ENCODE peak calls at places on chromosomes 12 and 14, in ten cellular contexts. Q is fibroblast of pulmonary artery, E is sigmoid colon, M is brain microvascular endothelial cell, U is fibroblast of mammary gland, D is A549, T is glutamatergic neuron, W is progenitor cell of endocrine pancreas, I is endothelial cell, V is fibroblast of lung. G is an unnamed sample.

GRCh38 chr12:34124608-34125007 is 102.3 kb downstream of the ALG10 start:
- DNase-seq in U (no peak), E (no peak), T (no peak), I (no peak), M (no peak), W (no peak), Q (no peak), D (no peak), V (no peak), G (no peak)

GRCh38 chr12:107033758-107034739 is 47.1 kb upstream of the MTERF2 start:
- DNase-seq in T (no peak), U (peak; percentile 37), W (no peak), Q (peak; percentile 17), M (no peak), E (no peak), V (peak; percentile 9), D (no peak), I (no peak), G (no peak)

GRCh38 chr12:89225401-89225800 is 126.9 kb downstream of the DUSP6 start:
- DNase-seq in I (no peak), M (peak; percentile 45), W (no peak), E (no peak), U (peak; percentile 90), V (peak; percentile 81), T (no peak), Q (peak; percentile 71), D (peak; percentile 9), G (no peak)

GRCh38 chr14:53391156-53391555 is 238.0 kb upstream of the DDHD1 start:
- DNase-seq in T (no peak), Q (peak; percentile 59), W (no peak), I (no peak), M (peak; percentile 47), D (no peak), V (peak; percentile 90), U (peak; percentile 93), E (no peak), G (no peak)

GRCh38 chr12:117189725-117190209 is 503 bp downstream of the FBXO21 start:
- DNase-seq in E (peak; percentile 71), T (peak; percentile 68), D (peak; percentile 41), V (peak; percentile 35), M (peak; percentile 33), Q (peak; percentile 27), U (peak; percentile 35), I (peak; percentile 42), W (peak; percentile 34), G (peak; percentile 19)

GRCh38 chr12:75550906-75551305 is 39.5 kb upstream of the KRR1 start:
- DNase-seq in M (no peak), T (no peak), U (no peak), I (no peak), D (no peak), Q (peak; percentile 52), V (peak; percentile 65), W (no peak), E (no peak), G (no peak)

GRCh38 chr12:78081590-78082314 is 251.1 kb downstream of the NAV3 start:
- DNase-seq in V (no peak), I (no peak), T (no peak), W (no peak), D (no peak), Q (no peak), M (no peak), U (no peak), E (no peak), G (no peak)

GRCh38 chr12:15152864-15153263 is 68.4 kb downstream of the RERG start:
- DNase-seq in E (no peak), D (peak; percentile 48), I (no peak), T (no peak), U (peak; percentile 88), M (no peak), W (no peak), V (peak; percentile 89), Q (peak; percentile 60), G (no peak)

GRCh38 chr12:69007166-69007857 is 74.3 kb upstream of the CPM start:
- DNase-seq in E (no peak), Q (peak; percentile 75), D (peak; percentile 19), T (no peak), W (no peak), I (no peak), M (peak; percentile 63), V (peak; percentile 83), U (peak; percentile 94), G (no peak)

GRCh38 chr12:13288937-13289643 is 92.6 kb downstream of the EMP1 start:
- DNase-seq in D (no peak), V (no peak), M (no peak), E (no peak), I (no peak), T (no peak), U (no peak), Q (no peak), W (no peak), G (no peak)

GRCh38 chr14:103110681-103111296 is 12.5 kb upstream of the TNFAIP2 start:
- DNase-seq in D (no peak), T (no peak), W (no peak), Q (no peak), U (no peak), M (no peak), V (peak; percentile 52), I (no peak), E (no peak), G (no peak)

GRCh38 chr12:49891476-49891875 is 12.2 kb downstream of the FAIM2 start:
- DNase-seq in W (no peak), U (no peak), Q (no peak), M (no peak), E (peak; percentile 25), D (no peak), T (no peak), I (no peak), V (no peak), G (no peak)

GRCh38 chr14:60349663-60350365 is 100.8 kb downstream of the PPM1A start:
- DNase-seq in U (peak; percentile 65), E (no peak), T (peak; percentile 24), M (peak; percentile 39), V (peak; percentile 34), W (no peak), D (peak; percentile 58), I (peak; percentile 30), Q (peak; percentile 65), G (no peak)

GRCh38 chr14:104893435-104894207 is 28.6 kb downstream of the CEP170B start:
- DNase-seq in V (no peak), W (no peak), I (peak; percentile 3), Q (no peak), T (peak; percentile 19), E (peak; percentile 59), M (no peak), U (no peak), D (no peak), G (no peak)

GRCh38 chr12:67623259-67623658 is 25.3 kb upstream of the DYRK2 start:
- DNase-seq in U (no peak), V (no peak), Q (no peak), M (no peak), E (no peak), W (no peak), D (no peak), I (no peak), T (no peak), G (no peak)

DNA sequence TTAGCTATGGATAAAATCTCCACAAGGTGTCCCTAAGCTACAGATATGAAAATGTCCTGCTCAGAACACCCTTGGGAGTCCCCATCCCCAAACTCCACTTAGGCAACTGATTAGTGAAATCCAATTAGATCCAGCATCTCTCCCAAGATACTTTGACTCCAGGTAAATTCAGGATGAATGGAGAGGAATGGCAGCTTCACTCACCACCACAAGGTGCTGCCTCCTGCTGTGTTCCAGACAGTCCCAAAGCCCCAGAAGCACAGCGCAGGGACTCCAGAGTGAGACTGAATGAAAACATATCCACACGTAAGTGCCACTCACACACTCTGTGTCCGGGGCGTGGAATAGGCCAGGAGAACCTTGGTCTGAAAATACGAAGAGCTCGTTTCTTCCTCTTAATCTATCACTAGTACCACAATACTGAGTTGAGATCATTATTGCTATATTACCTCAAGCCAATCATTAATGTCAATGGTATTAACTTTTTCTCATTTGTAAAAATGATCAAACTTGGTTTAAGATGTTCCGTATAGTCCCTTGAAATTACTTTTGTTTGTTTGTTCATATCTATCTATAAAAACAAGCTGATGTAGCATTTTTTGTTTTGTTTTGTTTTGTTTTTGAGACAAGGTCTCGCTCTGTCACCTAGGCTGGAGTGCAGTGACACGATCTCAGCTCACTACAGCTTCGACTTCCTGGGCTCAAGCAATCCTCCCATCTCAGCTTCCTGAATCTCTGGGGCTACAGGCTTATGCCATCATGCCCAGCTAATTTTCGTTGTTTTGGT is 70.0 kb upstream of the BICD1 start:
- DNase-seq in M (no peak), W (no peak), I (no peak), T (peak; percentile 18), D (peak; percentile 23), U (no peak), Q (no peak), V (no peak), E (no peak), G (no peak)
- TF ChIP-seq CTCF in M (no peak), W (peak; percentile 31), I (no peak), T (no peak), D (peak; percentile 15), U (no peak), Q (no peak), V (no peak), E (no peak), G (peak; percentile 14)

DNA sequence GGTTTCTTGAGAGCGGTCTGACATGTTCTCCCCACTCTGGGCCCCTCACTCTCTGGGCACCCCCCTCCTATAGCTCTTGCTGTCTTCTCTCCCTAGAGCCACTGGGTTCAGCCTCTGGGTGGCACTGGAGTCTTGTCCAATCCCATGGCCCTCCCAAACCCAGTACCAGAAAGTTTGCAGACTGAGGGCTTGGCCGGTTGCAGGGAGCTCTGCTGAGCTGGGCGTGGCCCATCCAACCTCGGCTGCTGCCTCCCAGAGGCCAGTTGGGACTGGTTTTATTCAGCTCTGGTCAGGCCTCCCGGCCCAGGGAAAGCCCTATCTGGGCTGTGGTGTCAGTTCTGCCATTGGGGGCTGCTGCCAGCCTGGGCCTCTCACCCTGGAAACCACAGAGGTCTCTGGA is 37.9 kb downstream of the ISCA2 start:
- DNase-seq in W (no peak), Q (peak; percentile 65), T (no peak), D (peak; percentile 58), E (no peak), I (no peak), V (peak; percentile 31), M (peak; percentile 15), U (peak; percentile 58), G (no peak)
- TF ChIP-seq CTCF in W (no peak), Q (peak; percentile 33), T (no peak), D (no peak), E (no peak), I (no peak), V (peak; percentile 19), M (peak; percentile 30), U (peak; percentile 4), G (no peak)

DNA sequence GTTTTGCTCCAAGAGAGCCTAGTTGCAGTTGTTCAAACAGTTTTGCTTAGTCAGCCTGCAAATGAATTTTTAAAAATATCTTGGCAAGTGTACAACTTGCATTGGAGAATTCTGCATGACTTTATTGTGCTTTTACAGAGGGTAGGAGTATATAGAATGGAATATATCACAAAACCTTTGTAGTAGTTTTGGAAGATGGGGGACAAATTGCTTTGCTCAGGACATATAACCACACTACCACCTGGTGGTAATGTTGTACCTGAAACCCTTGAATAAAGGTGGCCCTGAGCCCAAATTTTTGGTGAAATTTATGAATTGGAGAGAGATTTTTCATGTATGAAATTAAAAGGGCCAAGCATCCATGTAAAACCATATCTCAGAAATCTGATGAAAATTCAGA is 645.2 kb downstream of the MED13L start:
- DNase-seq in Q (peak; percentile 49), V (no peak), E (no peak), U (peak; percentile 52), M (no peak), W (no peak), T (no peak), D (no peak), I (no peak), G (no peak)
- TF ChIP-seq CTCF in Q (peak; percentile 28), V (no peak), E (no peak), U (peak; percentile 26), M (peak; percentile 15), W (peak; percentile 47), T (no peak), D (peak; percentile 26), I (peak; percentile 37), G (no peak)

GRCh38 chr14:22772725-22773124 is 6.2 kb downstream of the OXA1L start:
- DNase-seq in V (no peak), D (no peak), T (no peak), W (no peak), E (no peak), I (no peak), U (no peak), M (no peak), Q (no peak), G (no peak)
- TF ChIP-seq CTCF in V (no peak), D (no peak), T (no peak), W (no peak), E (no peak), I (no peak), U (no peak), M (no peak), Q (no peak), G (no peak)